ENCODE peak calls at places on chromosomes 6 and 20, in ten cellular contexts. L is heart right ventricle, W is Peyer's patch, R is fibroblast of lung, G is body of pancreas, C is breast epithelium, V is cardiac muscle cell, Q is neural progenitor cell, B is ovary, T is right cardiac atrium. M is an unnamed sample.

GRCh38 chr20:13510837-13511488 is 127.8 kb downstream of the TASP1 start:
- DNase-seq in Q (no peak), C (peak; percentile 30), B (no peak), L (no peak), G (peak; percentile 14), R (peak; percentile 32), W (no peak), V (no peak), T (peak; percentile 22), M (no peak)

GRCh38 chr6:71197770-71198169 is 90.8 kb upstream of the OGFRL1 start:
- DNase-seq in V (peak; percentile 54), W (no peak), R (peak; percentile 91), C (no peak), G (no peak), L (no peak), Q (no peak), T (no peak), B (no peak), M (no peak)

GRCh38 chr6:107264357-107264831 is 149.1 kb upstream of the BEND3 start:
- DNase-seq in G (no peak), V (peak; percentile 68), W (no peak), B (no peak), C (no peak), T (no peak), L (no peak), R (peak; percentile 78), Q (no peak), M (no peak)

GRCh38 chr6:169847773-169848380 is 96.5 kb downstream of the ERMARD start:
- DNase-seq in V (no peak), B (no peak), W (no peak), L (no peak), R (no peak), G (no peak), Q (no peak), T (no peak), C (no peak), M (no peak)

GRCh38 chr6:137005073-137005472 is 39.7 kb downstream of the IL20RA start:
- DNase-seq in R (no peak), T (no peak), V (no peak), G (no peak), Q (no peak), L (no peak), C (no peak), W (no peak), B (no peak), M (no peak)

GRCh38 chr6:36917541-36918193 is 31.9 kb downstream of the C6orf89 start:
- DNase-seq in T (peak; percentile 58), R (peak; percentile 75), C (no peak), W (no peak), L (no peak), B (no peak), G (peak; percentile 24), Q (no peak), V (peak; percentile 41), M (peak; percentile 38)

GRCh38 chr6:84809504-84809903 is 45.1 kb upstream of the TBX18 start:
- DNase-seq in T (no peak), R (no peak), C (no peak), B (no peak), W (no peak), Q (no peak), L (no peak), V (no peak), G (no peak), M (no peak)

GRCh38 chr20:57195023-57195758 is 71.2 kb downstream of the BMP7 start:
- DNase-seq in B (no peak), V (peak; percentile 26), Q (no peak), L (no peak), W (no peak), C (peak; percentile 86), T (no peak), G (no peak), R (peak; percentile 77), M (no peak)

GRCh38 chr6:82461536-82461935 is 97.9 kb downstream of the TPBG start:
- DNase-seq in T (no peak), W (no peak), B (no peak), L (no peak), R (no peak), G (no peak), V (no peak), C (no peak), Q (no peak), M (no peak)

GRCh38 chr20:43187476-43188233 is 2.1 kb downstream of the PTPRT start:
- DNase-seq in V (peak; percentile 77), B (peak; percentile 33), C (peak; percentile 74), L (peak; percentile 74), R (peak; percentile 27), W (peak; percentile 31), Q (peak; percentile 77), T (peak; percentile 65), G (peak; percentile 70), M (peak; percentile 50)

GRCh38 chr6:3766219-3766618 is 14.7 kb upstream of the PXDC1 start:
- DNase-seq in W (no peak), B (no peak), C (no peak), V (peak; percentile 32), Q (no peak), G (no peak), R (peak; percentile 36), L (no peak), T (no peak), M (no peak)

GRCh38 chr6:7184502-7184901 is 76.7 kb downstream of the RREB1 start:
- DNase-seq in L (no peak), V (no peak), B (no peak), T (no peak), Q (no peak), C (no peak), R (no peak), G (no peak), W (no peak), M (no peak)

GRCh38 chr6:2632368-2632767 is 118.4 kb downstream of the MYLK4 start:
- DNase-seq in Q (no peak), W (no peak), T (no peak), C (no peak), L (peak; percentile 25), V (no peak), B (no peak), G (no peak), R (peak; percentile 80), M (no peak)

DNA sequence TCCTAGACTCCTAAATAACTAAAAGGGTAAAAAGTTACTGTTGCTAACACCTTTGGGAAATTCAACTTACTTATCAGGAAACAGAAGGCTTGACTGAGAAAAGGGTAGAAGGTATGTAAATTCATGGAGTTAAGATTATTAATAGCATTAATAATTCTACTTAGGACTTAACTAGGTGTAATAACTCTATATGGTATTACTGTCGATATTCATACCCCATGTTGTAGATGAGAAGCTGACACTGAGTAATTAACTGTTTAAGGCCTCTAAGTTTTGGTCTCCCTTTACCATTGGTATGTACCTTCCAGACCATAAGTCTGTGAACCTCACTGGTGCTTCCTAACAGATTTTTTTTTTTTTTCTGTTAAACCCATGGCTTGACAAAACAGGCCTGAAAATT is 15.4 kb downstream of the GLO1 start:
- DNase-seq in G (no peak), C (no peak), L (no peak), B (no peak), V (no peak), R (no peak), T (no peak), Q (no peak), W (no peak), M (no peak)
- H3K27me3 ChIP-seq in G (no peaks in the 10 kb centered on the region), C (no peaks in the 10 kb centered on the region), L (no peaks in the 10 kb centered on the region), B (no peaks in the 10 kb centered on the region), V (no peaks in the 10 kb centered on the region), R (no peaks in the 10 kb centered on the region), T (no peaks in the 10 kb centered on the region), Q (no peaks in the 10 kb centered on the region), W (no peaks in the 10 kb centered on the region), M (no peaks in the 10 kb centered on the region)

DNA sequence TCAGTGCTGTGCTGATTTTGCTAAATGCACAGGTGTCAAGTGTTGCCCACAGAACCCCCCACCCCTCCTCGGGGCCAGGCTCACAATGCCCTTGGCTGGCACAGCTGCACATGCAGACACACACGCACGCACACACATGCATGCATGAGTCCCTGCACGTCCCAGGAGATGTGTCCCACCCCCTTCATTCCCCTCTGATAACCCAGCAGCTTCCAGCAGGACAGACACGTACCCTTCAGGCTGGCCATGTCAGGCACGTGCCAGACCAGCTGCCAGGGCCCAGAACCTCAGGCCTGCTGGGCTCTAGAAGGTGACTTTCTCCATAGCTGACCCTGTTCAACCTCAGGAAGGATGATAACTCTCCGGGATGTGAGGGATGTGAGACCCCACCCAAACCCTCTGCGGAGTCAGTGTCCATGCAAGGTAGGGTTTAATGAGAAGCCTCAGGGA is 44.4 kb downstream of the MRPL14 start:
- DNase-seq in T (no peak), W (no peak), R (no peak), L (no peak), V (no peak), Q (no peak), B (no peak), G (no peak), C (no peak), M (no peak)
- H3K4me1 ChIP-seq in T (peaks cover 4% of the 10 kb centered on the region), W (no peaks in the 10 kb centered on the region), R (no peaks in the 10 kb centered on the region), L (peaks cover 14% of the 10 kb centered on the region), V (peaks cover 16% of the 10 kb centered on the region), Q (peaks cover 35% of the 10 kb centered on the region), B (no peaks in the 10 kb centered on the region), G (peaks cover 9% of the 10 kb centered on the region), C (no peaks in the 10 kb centered on the region), M (peaks cover 9% of the 10 kb centered on the region)

DNA sequence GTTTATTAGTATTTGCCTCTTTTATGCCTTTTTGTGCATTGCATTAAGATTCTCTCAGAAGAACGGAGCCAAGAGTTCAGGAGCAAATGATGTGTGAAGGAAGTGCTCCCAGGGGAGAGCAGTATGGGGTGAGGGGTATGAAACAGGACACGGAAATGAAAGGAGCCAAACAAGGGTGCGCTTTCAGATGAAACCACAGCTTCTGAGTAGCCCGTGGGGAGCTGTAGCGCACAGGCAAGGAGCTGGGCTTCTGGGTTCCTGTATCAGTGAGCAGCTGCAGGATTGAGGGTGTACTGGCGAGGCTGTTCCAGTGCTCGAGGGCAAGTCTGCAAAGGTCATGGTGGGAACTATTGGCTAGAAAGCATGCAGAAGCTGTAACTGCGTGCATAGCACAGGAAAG is 25.4 kb downstream of the ANKEF1 start:
- DNase-seq in W (peak; percentile 45), G (no peak), C (no peak), V (no peak), Q (no peak), B (no peak), R (peak; percentile 6), L (no peak), T (no peak), M (peak; percentile 20)
- H3K27me3 ChIP-seq in W (no peaks in the 10 kb centered on the region), G (no peaks in the 10 kb centered on the region), C (no peaks in the 10 kb centered on the region), V (no peaks in the 10 kb centered on the region), Q (no peaks in the 10 kb centered on the region), B (no peaks in the 10 kb centered on the region), R (no peaks in the 10 kb centered on the region), L (peaks cover 7% of the 10 kb centered on the region), T (no peaks in the 10 kb centered on the region), M (no peaks in the 10 kb centered on the region)

DNA sequence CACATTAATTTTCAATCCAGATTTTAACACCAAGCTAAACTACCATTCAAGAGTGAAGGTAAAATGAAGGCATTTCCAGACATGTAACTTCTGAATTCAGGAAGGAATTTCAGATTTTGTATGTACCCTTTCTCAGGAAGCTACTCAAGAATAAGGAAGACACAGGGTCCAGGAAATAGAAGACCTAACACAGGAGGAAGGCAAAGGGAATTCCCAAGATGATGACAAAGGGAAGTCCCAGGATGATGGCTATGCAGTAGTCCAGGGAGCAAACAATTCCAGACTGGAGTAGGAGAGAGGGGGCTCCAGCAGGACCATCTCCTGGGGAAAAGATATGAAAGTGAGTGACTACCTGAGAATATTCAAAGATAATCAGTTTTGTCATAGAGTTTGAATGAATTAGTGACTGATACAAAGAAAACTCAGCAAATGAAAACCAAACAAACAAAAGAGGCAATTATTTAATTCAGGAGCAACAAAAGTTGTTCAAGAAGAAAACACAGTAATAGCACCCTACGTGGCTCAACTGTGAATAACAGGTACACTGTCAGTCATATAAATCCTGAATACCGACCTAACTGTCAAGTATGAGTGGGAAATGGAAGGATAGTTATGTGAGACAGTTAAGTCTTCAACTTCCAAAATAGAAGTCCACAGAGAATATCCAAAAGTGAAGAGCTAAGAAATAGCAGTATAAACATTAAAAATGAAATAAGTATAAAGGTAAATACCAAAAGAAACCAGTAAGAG is 4.0 kb downstream of the RNF24 start:
- DNase-seq in R (no peak), W (no peak), T (no peak), C (no peak), G (no peak), V (no peak), B (no peak), Q (no peak), L (no peak), M (no peak)
- H3K4me1 ChIP-seq in R (peaks cover 5% of the 10 kb centered on the region), W (no peaks in the 10 kb centered on the region), T (peaks cover 3% of the 10 kb centered on the region), C (no peaks in the 10 kb centered on the region), G (peaks cover 32% of the 10 kb centered on the region), V (peaks cover 3% of the 10 kb centered on the region), B (peaks cover 7% of the 10 kb centered on the region), Q (peaks cover 15% of the 10 kb centered on the region), L (peaks cover 14% of the 10 kb centered on the region), M (peaks cover 40% of the 10 kb centered on the region)